ENCODE peak calls at places on chromosomes 7 and 10, in six cellular contexts. One of them, this sample, is unnamed.

GRCh38 chr7:98651760-98652159 is 34.7 kb downstream of the NPTX2 start:
- DNase-seq in lung: no peak
- DNase-seq in HFF-Myc: no peak
- DNase-seq in bronchial epithelial cell: no peak
- DNase-seq in BJ: no peak
- DNase-seq in cardiac fibroblast: no peak
- DNase-seq in this sample: no peak

GRCh38 chr7:18521945-18522566 is 26.5 kb downstream of the HDAC9 start:
- DNase-seq in lung: no peak
- DNase-seq in HFF-Myc: no peak
- DNase-seq in bronchial epithelial cell: no peak
- DNase-seq in BJ: no peak
- DNase-seq in cardiac fibroblast: no peak
- DNase-seq in this sample: no peak

GRCh38 chr7:23121175-23121574 is 15.6 kb downstream of the KLHL7 start:
- DNase-seq in lung: no peak
- DNase-seq in HFF-Myc: no peak
- DNase-seq in bronchial epithelial cell: no peak
- DNase-seq in BJ: no peak
- DNase-seq in cardiac fibroblast: no peak
- DNase-seq in this sample: no peak

GRCh38 chr7:32299133-32299702 is 191.0 kb downstream of the LSM5 start:
- DNase-seq in lung: no peak
- DNase-seq in HFF-Myc: no peak
- DNase-seq in bronchial epithelial cell: peak; percentile 6
- DNase-seq in BJ: no peak
- DNase-seq in cardiac fibroblast: peak; percentile 1
- DNase-seq in this sample: no peak

GRCh38 chr7:105830405-105831218 is 45.8 kb downstream of the ATXN7L1 start:
- DNase-seq in lung: no peak
- DNase-seq in HFF-Myc: peak; percentile 94
- DNase-seq in bronchial epithelial cell: peak; percentile 90
- DNase-seq in BJ: peak; percentile 97
- DNase-seq in cardiac fibroblast: peak; percentile 96
- DNase-seq in this sample: no peak

GRCh38 chr7:48109848-48110663 is 21.0 kb downstream of the UPP1 start:
- DNase-seq in lung: peak; percentile 84
- DNase-seq in HFF-Myc: no peak
- DNase-seq in bronchial epithelial cell: peak; percentile 84
- DNase-seq in BJ: no peak
- DNase-seq in cardiac fibroblast: peak; percentile 63
- DNase-seq in this sample: peak; percentile 79

GRCh38 chr7:25216837-25217236 is 11.4 kb downstream of the NPVF start:
- DNase-seq in lung: no peak
- DNase-seq in HFF-Myc: peak; percentile 33
- DNase-seq in bronchial epithelial cell: peak; percentile 60
- DNase-seq in BJ: peak; percentile 2
- DNase-seq in cardiac fibroblast: peak; percentile 67
- DNase-seq in this sample: no peak

GRCh38 chr10:98382691-98383101 is 32.3 kb downstream of the PYROXD2 start:
- DNase-seq in lung: no peak
- DNase-seq in HFF-Myc: no peak
- DNase-seq in bronchial epithelial cell: no peak
- DNase-seq in BJ: no peak
- DNase-seq in cardiac fibroblast: no peak
- DNase-seq in this sample: no peak

GRCh38 chr7:74655324-74655723 is 2.2 kb upstream of the GTF2I start:
- DNase-seq in lung: no peak
- DNase-seq in HFF-Myc: no peak
- DNase-seq in bronchial epithelial cell: peak; percentile 31
- DNase-seq in BJ: no peak
- DNase-seq in cardiac fibroblast: no peak
- DNase-seq in this sample: no peak

GRCh38 chr10:29099415-29099814 is 189.5 kb upstream of the LYZL1 start:
- DNase-seq in lung: no peak
- DNase-seq in HFF-Myc: no peak
- DNase-seq in bronchial epithelial cell: no peak
- DNase-seq in BJ: no peak
- DNase-seq in cardiac fibroblast: no peak
- DNase-seq in this sample: no peak

GRCh38 chr7:134646425-134647305 is at the start of gene BPGM:
- DNase-seq in lung: peak; percentile 99
- DNase-seq in HFF-Myc: peak; percentile 100
- DNase-seq in bronchial epithelial cell: peak; percentile 100
- DNase-seq in BJ: peak; percentile 100
- DNase-seq in cardiac fibroblast: peak; percentile 100
- DNase-seq in this sample: peak; percentile 82
- TF ChIP-seq CTCF in lung: no peak
- TF ChIP-seq CTCF in HFF-Myc: peak; percentile 32
- TF ChIP-seq CTCF in bronchial epithelial cell: peak; percentile 15
- TF ChIP-seq CTCF in BJ: peak; percentile 37
- TF ChIP-seq CTCF in cardiac fibroblast: peak; percentile 12
- TF ChIP-seq CTCF in this sample: peak; percentile 22

DNA sequence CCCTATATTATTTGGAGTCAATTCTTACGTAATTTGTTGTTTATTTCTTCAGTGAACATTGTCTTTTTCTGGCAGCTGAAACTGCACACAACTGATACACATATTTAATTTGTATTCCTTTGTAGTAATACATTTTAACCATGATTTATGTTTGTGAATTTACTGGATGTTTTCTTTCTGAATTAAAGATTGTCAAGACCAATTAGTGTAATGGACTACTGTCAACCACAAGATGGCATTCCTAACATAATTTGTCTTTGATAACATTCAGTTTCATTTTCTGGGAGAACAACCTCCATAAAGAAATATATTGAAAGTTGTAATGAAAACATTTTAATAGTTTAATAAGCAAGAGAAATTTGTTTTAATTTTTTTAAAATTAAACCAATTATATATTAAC is 10.1 kb downstream of the THNSL1 start:
- DNase-seq in lung: no peak
- DNase-seq in HFF-Myc: no peak
- DNase-seq in bronchial epithelial cell: peak; percentile 54
- DNase-seq in BJ: no peak
- DNase-seq in cardiac fibroblast: peak; percentile 38
- DNase-seq in this sample: no peak
- TF ChIP-seq CTCF in lung: no peak
- TF ChIP-seq CTCF in HFF-Myc: no peak
- TF ChIP-seq CTCF in bronchial epithelial cell: peak; percentile 19
- TF ChIP-seq CTCF in BJ: no peak
- TF ChIP-seq CTCF in cardiac fibroblast: peak; percentile 30
- TF ChIP-seq CTCF in this sample: no peak

GRCh38 chr7:111098011-111098925 is 7.3 kb downstream of the LRRN3 start:
- DNase-seq in lung: no peak
- DNase-seq in HFF-Myc: no peak
- DNase-seq in bronchial epithelial cell: peak; percentile 31
- DNase-seq in BJ: no peak
- DNase-seq in cardiac fibroblast: peak; percentile 68
- DNase-seq in this sample: peak; percentile 19
- TF ChIP-seq CTCF in lung: peak; percentile 47
- TF ChIP-seq CTCF in HFF-Myc: peak; percentile 62
- TF ChIP-seq CTCF in bronchial epithelial cell: peak; percentile 61
- TF ChIP-seq CTCF in BJ: peak; percentile 73
- TF ChIP-seq CTCF in cardiac fibroblast: peak; percentile 70
- TF ChIP-seq CTCF in this sample: peak; percentile 64

GRCh38 chr7:128219646-128220045 is 21.4 kb upstream of the LEP start:
- DNase-seq in lung: no peak
- DNase-seq in HFF-Myc: no peak
- DNase-seq in bronchial epithelial cell: no peak
- DNase-seq in BJ: no peak
- DNase-seq in cardiac fibroblast: no peak
- DNase-seq in this sample: no peak

GRCh38 chr7:128217972-128218652 is 23.0 kb upstream of the LEP start:
- DNase-seq in lung: no peak
- DNase-seq in HFF-Myc: no peak
- DNase-seq in bronchial epithelial cell: no peak
- DNase-seq in BJ: no peak
- DNase-seq in cardiac fibroblast: peak; percentile 18
- DNase-seq in this sample: no peak

GRCh38 chr7:128215739-128216138 is 25.3 kb upstream of the LEP start:
- DNase-seq in lung: no peak
- DNase-seq in HFF-Myc: no peak
- DNase-seq in bronchial epithelial cell: no peak
- DNase-seq in BJ: no peak
- DNase-seq in cardiac fibroblast: peak; percentile 52
- DNase-seq in this sample: no peak

GRCh38 chr7:128215281-128215680 is 25.8 kb upstream of the LEP start:
- DNase-seq in lung: no peak
- DNase-seq in HFF-Myc: no peak
- DNase-seq in bronchial epithelial cell: no peak
- DNase-seq in BJ: peak; percentile 59
- DNase-seq in cardiac fibroblast: peak; percentile 70
- DNase-seq in this sample: no peak

DNA sequence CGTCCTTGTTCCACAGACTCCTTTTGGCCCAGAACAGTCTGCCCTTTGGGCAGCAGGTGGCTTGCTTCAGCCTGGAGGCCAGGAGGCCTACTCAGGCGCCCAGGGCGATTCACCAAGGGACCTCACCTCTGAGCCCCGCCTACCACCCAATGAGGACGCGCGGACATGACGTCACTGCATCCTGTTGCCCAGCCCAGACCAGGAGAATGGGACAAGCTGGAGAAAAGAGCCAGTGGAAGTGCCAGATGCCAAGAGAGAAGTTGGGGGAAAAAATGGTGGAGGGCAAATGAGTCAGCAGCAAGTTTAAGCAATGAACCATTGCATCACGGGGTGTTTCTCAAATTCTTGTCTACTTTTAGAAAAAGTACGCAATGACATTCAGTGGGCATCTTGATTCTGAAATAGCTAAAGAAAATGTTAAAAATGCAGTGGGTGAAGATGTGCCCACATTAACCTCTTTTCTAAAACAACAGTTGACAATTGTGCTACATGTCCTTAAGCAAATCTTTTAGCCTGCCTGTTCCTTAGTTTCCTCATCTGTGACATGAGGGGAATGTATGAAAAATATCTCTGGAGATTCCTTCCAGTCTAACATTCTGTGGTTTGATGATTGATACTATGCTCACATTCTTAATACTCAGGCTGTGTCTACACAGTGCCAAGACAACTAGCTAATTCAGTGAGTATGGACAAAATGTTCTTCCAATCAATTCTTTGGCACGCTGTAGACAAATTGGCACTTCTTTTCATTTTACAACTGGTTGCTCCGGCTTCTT is 23.9 kb upstream of the LEP start:
- DNase-seq in lung: peak; percentile 42
- DNase-seq in HFF-Myc: no peak
- DNase-seq in bronchial epithelial cell: peak; percentile 94
- DNase-seq in BJ: peak; percentile 34
- DNase-seq in cardiac fibroblast: peak; percentile 96
- DNase-seq in this sample: no peak
- TF ChIP-seq CTCF in lung: no peak
- TF ChIP-seq CTCF in HFF-Myc: no peak
- TF ChIP-seq CTCF in bronchial epithelial cell: no peak
- TF ChIP-seq CTCF in BJ: no peak
- TF ChIP-seq CTCF in cardiac fibroblast: peak; percentile 11
- TF ChIP-seq CTCF in this sample: no peak

DNA sequence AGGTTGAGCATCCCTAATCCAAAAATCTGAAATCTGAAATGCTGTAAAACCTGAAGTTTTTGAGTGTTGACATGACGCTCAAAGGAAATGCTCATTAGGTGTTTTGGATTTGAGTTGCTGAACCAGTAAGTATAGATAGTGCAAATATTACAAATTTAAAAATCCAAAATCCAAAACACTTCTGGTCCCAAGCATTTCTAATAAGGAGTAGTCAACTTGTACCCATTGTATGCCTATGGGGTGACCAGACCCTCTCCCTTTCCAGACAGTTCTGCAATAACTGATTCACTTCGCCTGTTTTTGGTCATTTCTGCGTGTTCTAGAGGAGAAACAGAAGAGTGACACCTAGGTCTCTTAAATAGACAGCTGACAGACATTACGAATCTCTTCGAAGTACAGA is 90.3 kb downstream of the MMRN2 start:
- DNase-seq in lung: no peak
- DNase-seq in HFF-Myc: no peak
- DNase-seq in bronchial epithelial cell: no peak
- DNase-seq in BJ: no peak
- DNase-seq in cardiac fibroblast: no peak
- DNase-seq in this sample: no peak
- TF ChIP-seq CTCF in lung: no peak
- TF ChIP-seq CTCF in HFF-Myc: no peak
- TF ChIP-seq CTCF in bronchial epithelial cell: no peak
- TF ChIP-seq CTCF in BJ: no peak
- TF ChIP-seq CTCF in cardiac fibroblast: no peak
- TF ChIP-seq CTCF in this sample: no peak

DNA sequence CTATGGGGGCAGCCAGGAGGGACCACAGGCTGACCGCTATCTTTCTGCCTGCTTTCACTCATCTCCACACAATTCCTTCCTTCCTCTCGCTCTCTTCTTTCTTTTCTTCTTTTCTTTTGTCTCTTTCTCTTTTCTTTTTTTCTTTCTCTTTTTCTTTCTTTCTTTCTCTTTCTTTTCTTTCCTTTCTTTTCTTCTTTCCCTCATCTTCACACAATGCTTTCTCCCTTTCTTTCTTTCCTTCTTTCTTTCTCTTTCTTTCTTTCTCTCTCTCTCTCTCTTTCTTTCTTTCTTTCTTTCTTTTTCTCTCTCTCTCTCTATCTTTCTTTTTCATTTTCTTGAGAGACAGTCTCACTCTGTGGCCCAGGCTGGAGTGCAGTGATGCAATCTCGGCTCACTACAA is 6.8 kb upstream of the MUC12 start:
- DNase-seq in lung: no peak
- DNase-seq in HFF-Myc: no peak
- DNase-seq in bronchial epithelial cell: no peak
- DNase-seq in BJ: no peak
- DNase-seq in cardiac fibroblast: no peak
- DNase-seq in this sample: no peak
- TF ChIP-seq CTCF in lung: no peak
- TF ChIP-seq CTCF in HFF-Myc: no peak
- TF ChIP-seq CTCF in bronchial epithelial cell: no peak
- TF ChIP-seq CTCF in BJ: no peak
- TF ChIP-seq CTCF in cardiac fibroblast: no peak
- TF ChIP-seq CTCF in this sample: no peak

GRCh38 chr7:42931834-42932651 is at the start of the genes MRPL32 and PSMA2:
- DNase-seq in lung: peak; percentile 97
- DNase-seq in HFF-Myc: peak; percentile 96
- DNase-seq in bronchial epithelial cell: peak; percentile 96
- DNase-seq in BJ: peak; percentile 92
- DNase-seq in cardiac fibroblast: peak; percentile 98
- DNase-seq in this sample: peak; percentile 88
- TF ChIP-seq CTCF in lung: no peak
- TF ChIP-seq CTCF in HFF-Myc: no peak
- TF ChIP-seq CTCF in bronchial epithelial cell: no peak
- TF ChIP-seq CTCF in BJ: no peak
- TF ChIP-seq CTCF in cardiac fibroblast: no peak
- TF ChIP-seq CTCF in this sample: no peak

GRCh38 chr10:79385392-79385795 is 38.1 kb downstream of the PPIF start:
- DNase-seq in lung: no peak
- DNase-seq in HFF-Myc: no peak
- DNase-seq in bronchial epithelial cell: no peak
- DNase-seq in BJ: no peak
- DNase-seq in cardiac fibroblast: no peak
- DNase-seq in this sample: no peak
- TF ChIP-seq CTCF in lung: no peak
- TF ChIP-seq CTCF in HFF-Myc: no peak
- TF ChIP-seq CTCF in bronchial epithelial cell: no peak
- TF ChIP-seq CTCF in BJ: no peak
- TF ChIP-seq CTCF in cardiac fibroblast: no peak
- TF ChIP-seq CTCF in this sample: no peak

This sample was measured in activated B cell treated with CpG ODN at 0.5 μM for 24 hours.